ENCODE peak calls at places on chromosomes 11 and 22, in six cellular contexts. Z, O, X, V, P and F are unnamed samples.

GRCh38 chr22:25718109-25718830 is 23.7 kb upstream of the MYO18B start:
- DNase-seq in Z (no peak), O (no peak), X (no peak), V (no peak), P (no peak), F (no peak)

GRCh38 chr11:79182794-79183193 is 258.0 kb downstream of the TENM4 start:
- DNase-seq in Z (no peak), O (no peak), X (no peak), V (no peak), P (no peak), F (no peak)

GRCh38 chr11:67667490-67668190 is 6.8 kb downstream of the ALDH3B2 start:
- DNase-seq in Z (no peak), O (no peak), X (no peak), V (no peak), P (no peak), F (peak; percentile 98)

GRCh38 chr11:59755701-59756495 is 722 bp downstream of the STX3 start:
- DNase-seq in Z (peak; percentile 85), O (peak; percentile 82), X (no peak), V (peak; percentile 83), P (peak; percentile 82), F (no peak)

GRCh38 chr11:96390403-96390830 is 604 bp downstream of the JRKL start:
- DNase-seq in Z (peak; percentile 40), O (no peak), X (no peak), V (no peak), P (no peak), F (no peak)

GRCh38 chr11:115017529-115017928 is 339.2 kb downstream of the NXPE2 start:
- DNase-seq in Z (no peak), O (no peak), X (no peak), V (no peak), P (no peak), F (no peak)

GRCh38 chr22:44686873-44687600 is 15.0 kb upstream of the PRR5 start:
- DNase-seq in Z (no peak), O (no peak), X (no peak), V (no peak), P (no peak), F (no peak)

GRCh38 chr11:2737876-2738275 is 38.1 kb upstream of the KCNQ1OT1 start:
- DNase-seq in Z (peak; percentile 67), O (no peak), X (no peak), V (peak; percentile 52), P (no peak), F (no peak)

GRCh38 chr11:77126861-77127673 is 979 bp upstream of the MYO7A start:
- DNase-seq in Z (peak; percentile 54), O (peak; percentile 35), X (peak; percentile 56), V (peak; percentile 59), P (peak; percentile 62), F (peak; percentile 70)

GRCh38 chr11:35485656-35486318 is 39.6 kb downstream of the PAMR1 start:
- DNase-seq in Z (peak; percentile 70), O (peak; percentile 65), X (peak; percentile 52), V (peak; percentile 79), P (peak; percentile 83), F (peak; percentile 90)

GRCh38 chr11:69912911-69913451 is 93.8 kb upstream of the FGF3 start:
- DNase-seq in Z (peak; percentile 55), O (no peak), X (no peak), V (no peak), P (peak; percentile 41), F (peak; percentile 70)

GRCh38 chr11:45209904-45210699 is 63.7 kb downstream of the PRDM11 start:
- DNase-seq in Z (no peak), O (peak; percentile 84), X (no peak), V (no peak), P (peak; percentile 82), F (peak; percentile 46)

GRCh38 chr11:93160808-93161207 is 37.0 kb downstream of the SLC36A4 start:
- DNase-seq in Z (no peak), O (no peak), X (no peak), V (no peak), P (no peak), F (peak; percentile 54)

GRCh38 chr11:124536520-124536919 is 6.9 kb downstream of the OR8B12 start:
- DNase-seq in Z (peak; percentile 1), O (peak; percentile 36), X (no peak), V (peak; percentile 40), P (peak; percentile 56), F (no peak)

GRCh38 chr22:17807571-17808410 is 33.5 kb upstream of the BID start:
- DNase-seq in Z (no peak), O (peak; percentile 71), X (no peak), V (no peak), P (peak; percentile 71), F (no peak)

GRCh38 chr11:130721736-130722135 is 194.5 kb downstream of the SNX19 start:
- DNase-seq in Z (no peak), O (no peak), X (no peak), V (no peak), P (no peak), F (no peak)

GRCh38 chr22:23243006-23243573 is 62.8 kb downstream of the BCR start:
- DNase-seq in Z (peak; percentile 13), O (no peak), X (peak; percentile 83), V (peak; percentile 79), P (no peak), F (peak; percentile 87)

GRCh38 chr11:7892059-7892699 is 38.9 kb downstream of the OR10A6 start:
- DNase-seq in Z (no peak), O (no peak), X (no peak), V (no peak), P (no peak), F (peak; percentile 83)

GRCh38 chr22:20107951-20108756 is 7.8 kb upstream of the RANBP1 start:
- DNase-seq in Z (no peak), O (no peak), X (no peak), V (no peak), P (peak; percentile 38), F (no peak)

GRCh38 chr22:17773606-17774205 is 563 bp downstream of the BID start:
- DNase-seq in Z (peak; percentile 55), O (no peak), X (peak; percentile 55), V (peak; percentile 72), P (peak; percentile 65), F (peak; percentile 80)

GRCh38 chr11:27726981-27727380 is 26.7 kb upstream of the BDNF start:
- DNase-seq in Z (no peak), O (no peak), X (no peak), V (no peak), P (no peak), F (no peak)

GRCh38 chr11:98434296-98434695 is 586.5 kb upstream of the CNTN5 start:
- DNase-seq in Z (no peak), O (no peak), X (no peak), V (no peak), P (no peak), F (no peak)

GRCh38 chr11:62593434-62594044 is 2.2 kb upstream of the TUT1 start:
- DNase-seq in Z (peak; percentile 84), O (peak; percentile 73), X (peak; percentile 69), V (peak; percentile 89), P (peak; percentile 90), F (peak; percentile 91)

DNA sequence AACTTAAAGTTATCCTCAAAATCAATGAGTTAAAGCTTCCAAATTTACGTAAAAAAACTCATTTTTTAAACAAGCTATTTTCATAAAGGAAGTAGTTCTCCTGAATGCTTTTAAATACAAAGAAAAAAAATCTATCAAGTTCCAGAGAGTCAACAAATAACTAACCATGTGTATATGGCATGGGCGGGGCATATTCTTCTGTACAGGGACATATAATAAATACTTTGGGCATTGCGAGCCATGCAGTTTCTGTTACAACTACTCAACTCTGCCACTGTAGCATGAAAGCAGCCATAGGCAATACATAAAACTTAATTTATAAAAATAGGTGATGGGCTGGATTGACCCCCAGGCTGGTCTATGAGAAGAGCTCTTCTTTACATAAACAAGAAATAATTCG is 57.8 kb downstream of the BTBD10 start:
- DNase-seq in Z (peak; percentile 36), O (no peak), X (no peak), V (no peak), P (no peak), F (no peak)
- H3K4me1 ChIP-seq in Z (no peaks in the 10 kb centered on the region), O (no peaks in the 10 kb centered on the region), X (no peaks in the 10 kb centered on the region), V (no peaks in the 10 kb centered on the region), P (no peaks in the 10 kb centered on the region), F (peaks cover 11% of the 10 kb centered on the region)

GRCh38 chr22:49303061-49303735 is 524.5 kb downstream of the BRD1 start:
- DNase-seq in Z (no peak), O (no peak), X (no peak), V (no peak), P (no peak), F (no peak)

GRCh38 chr22:49303781-49304461 is 523.8 kb downstream of the BRD1 start:
- DNase-seq in Z (no peak), O (no peak), X (no peak), V (no peak), P (no peak), F (no peak)

GRCh38 chr22:49301398-49302149 is 526.1 kb downstream of the BRD1 start:
- DNase-seq in Z (no peak), O (no peak), X (no peak), V (no peak), P (no peak), F (no peak)

GRCh38 chr22:49302150-49302460 is 525.6 kb downstream of the BRD1 start:
- DNase-seq in Z (no peak), O (no peak), X (no peak), V (no peak), P (no peak), F (no peak)

GRCh38 chr22:49302530-49302929 is 525.1 kb downstream of the BRD1 start:
- DNase-seq in Z (no peak), O (no peak), X (no peak), V (no peak), P (no peak), F (no peak)
- H3K9me3 ChIP-seq in Z (no peaks in the 10 kb centered on the region), O (no peaks in the 10 kb centered on the region), X (no peaks in the 10 kb centered on the region), V (no peaks in the 10 kb centered on the region), P (no peaks in the 10 kb centered on the region), F (no peaks in the 10 kb centered on the region)

DNA sequence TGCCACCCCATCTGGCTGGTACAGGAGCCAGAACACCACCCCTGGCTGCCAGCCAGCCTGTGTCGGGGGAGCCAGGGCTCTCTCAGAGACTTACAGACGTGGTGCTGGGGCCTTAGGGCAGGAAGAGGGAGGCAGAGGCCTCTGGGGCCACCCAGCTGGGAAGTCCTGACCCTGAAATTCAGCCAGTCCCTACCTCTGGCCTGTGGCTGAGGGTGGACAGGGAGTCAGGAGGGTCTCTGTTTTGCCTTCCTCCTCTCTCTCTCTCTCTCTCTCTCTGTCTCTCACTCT is 52.5 kb upstream of the CDON start:
- DNase-seq in Z (peak; percentile 47), O (peak; percentile 71), X (no peak), V (no peak), P (peak; percentile 78), F (no peak)
- H3K4me1 ChIP-seq in Z (peaks cover 9% of the 10 kb centered on the region), O (peaks cover 25% of the 10 kb centered on the region), X (no peaks in the 10 kb centered on the region), V (no peaks in the 10 kb centered on the region), P (peaks cover 39% of the 10 kb centered on the region), F (peaks cover 16% of the 10 kb centered on the region)

GRCh38 chr11:132438418-132438817 is 1068.0 kb downstream of the NTM start:
- DNase-seq in Z (no peak), O (no peak), X (no peak), V (no peak), P (no peak), F (no peak)
- H3K9me3 ChIP-seq in Z (no peaks in the 10 kb centered on the region), O (no peaks in the 10 kb centered on the region), X (no peaks in the 10 kb centered on the region), V (no peaks in the 10 kb centered on the region), P (no peaks in the 10 kb centered on the region), F (no peaks in the 10 kb centered on the region)

DNA sequence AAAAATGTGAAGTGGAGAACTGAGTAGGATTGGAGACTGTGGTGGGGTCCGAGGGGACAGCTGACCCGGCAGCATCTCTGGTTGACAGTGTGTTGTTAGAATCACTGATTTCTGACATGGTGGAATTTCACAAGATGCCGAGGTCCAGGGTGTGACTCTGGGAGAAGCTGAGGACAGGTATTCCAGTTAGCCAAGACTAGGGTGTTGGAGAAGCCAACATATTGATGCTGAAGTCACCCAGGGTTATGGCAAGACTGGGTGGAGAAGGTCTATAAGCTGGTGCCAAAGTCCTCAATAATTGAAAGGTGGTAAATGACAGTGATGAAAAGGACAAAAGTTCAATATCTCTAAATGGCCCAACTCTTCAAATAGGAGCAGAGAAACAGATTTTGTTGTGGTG is 86.1 kb downstream of the ME3 start:
- DNase-seq in Z (peak; percentile 48), O (no peak), X (no peak), V (no peak), P (no peak), F (no peak)
- H3K4me1 ChIP-seq in Z (no peaks in the 10 kb centered on the region), O (peaks cover 5% of the 10 kb centered on the region), X (no peaks in the 10 kb centered on the region), V (no peaks in the 10 kb centered on the region), P (peaks cover 15% of the 10 kb centered on the region), F (no peaks in the 10 kb centered on the region)